ENCODE peak calls at places on chromosomes 16 and 17, in seven cellular contexts. Z is Peyer's patch; P is tibial artery; W is HS-5; G is CD4-positive, alpha-beta memory T cell; M is kidney tubule cell; L is fibroblast of lung. C is an unnamed sample.

GRCh38 chr16:89357460-89357859 is 132.9 kb downstream of the ANKRD11 start:
- DNase-seq in W (no peak), L (no peak), Z (no peak), P (no peak), G (no peak), M (no peak), C (no peak)

GRCh38 chr16:30005341-30006094 is 5.3 kb downstream of the DOC2A start:
- DNase-seq in L (no peak), G (peak; percentile 47), P (no peak), Z (peak; percentile 59), M (peak; percentile 48), W (no peak), C (no peak)

GRCh38 chr16:83802135-83802534 is 5.6 kb upstream of the HSBP1 start:
- DNase-seq in M (peak; percentile 67), W (no peak), P (no peak), Z (no peak), L (peak; percentile 67), G (peak; percentile 14), C (peak; percentile 22)

GRCh38 chr16:80973991-80974390 is 32.7 kb downstream of the CMC2 start:
- DNase-seq in P (no peak), W (no peak), G (no peak), L (no peak), Z (no peak), M (peak; percentile 56), C (no peak)

GRCh38 chr17:6365187-6365943 is 69.6 kb downstream of the AIPL1 start:
- DNase-seq in L (peak; percentile 88), Z (no peak), M (peak; percentile 40), W (peak; percentile 73), G (no peak), P (no peak), C (no peak)

GRCh38 chr16:78325532-78325931 is 226.1 kb downstream of the WWOX start:
- DNase-seq in G (no peak), L (no peak), M (no peak), W (no peak), P (no peak), Z (no peak), C (no peak)

GRCh38 chr17:50180066-50180465 is 14.3 kb downstream of the SGCA start:
- DNase-seq in W (no peak), P (no peak), Z (no peak), L (peak; percentile 45), M (no peak), G (no peak), C (no peak)

GRCh38 chr17:17001874-17002520 is 30.1 kb upstream of the TNFRSF13B start:
- DNase-seq in W (peak; percentile 22), L (peak; percentile 37), P (peak; percentile 85), Z (peak; percentile 90), M (peak; percentile 73), G (peak; percentile 73), C (peak; percentile 72)

GRCh38 chr16:87222335-87222734 is 94.9 kb downstream of the C16orf95 start:
- DNase-seq in L (no peak), Z (no peak), W (no peak), G (no peak), M (no peak), P (no peak), C (no peak)

GRCh38 chr17:73643012-73643845 is 1.0 kb downstream of the SDK2 start:
- DNase-seq in P (no peak), Z (no peak), M (peak; percentile 14), L (peak; percentile 4), G (peak; percentile 21), W (no peak), C (no peak)

GRCh38 chr16:68264128-68265077 is at the start of gene SLC7A6:
- DNase-seq in L (peak; percentile 68), W (no peak), M (peak; percentile 73), P (peak; percentile 84), G (peak; percentile 84), Z (peak; percentile 89), C (peak; percentile 58)

GRCh38 chr16:15484662-15485061 is 50.3 kb downstream of the BMERB1 start:
- DNase-seq in G (no peak), P (no peak), W (peak; percentile 60), L (peak; percentile 69), Z (no peak), M (no peak), C (no peak)

GRCh38 chr17:13650096-13650675 is 48.5 kb upstream of the HS3ST3A1 start:
- DNase-seq in G (no peak), W (no peak), Z (no peak), L (no peak), P (no peak), M (no peak), C (no peak)

GRCh38 chr16:66619036-66619435 is 14.5 kb downstream of the CMTM3 start:
- DNase-seq in M (no peak), G (no peak), Z (no peak), W (no peak), L (peak; percentile 87), P (no peak), C (no peak)

GRCh38 chr17:632551-632950 is 82.1 kb downstream of the VPS53 start:
- DNase-seq in M (no peak), W (no peak), L (no peak), P (no peak), G (no peak), Z (no peak), C (no peak)

GRCh38 chr17:74276561-74277009 is 2.6 kb downstream of the DNAI2 start:
- DNase-seq in M (no peak), Z (no peak), W (no peak), L (no peak), P (no peak), G (no peak), C (no peak)

GRCh38 chr16:6377956-6378355 is 954.7 kb upstream of the RBFOX1 start:
- DNase-seq in L (no peak), M (no peak), W (no peak), P (no peak), Z (no peak), G (no peak), C (no peak)

C was measured in T1000.